ENCODE peak calls at places on chromosome 20, in nine cellular contexts. Y is stomach, Z is OCI-LY7, M is breast epithelium, L is psoas muscle, I is uterus, D is cardiac muscle cell, X is aorta, A is adrenal gland. W is an unnamed sample.

GRCh38 chr20:942611-943010 is 26.5 kb upstream of the ANGPT4 start:
- DNase-seq in Y (no peak), Z (no peak), M (no peak), L (no peak), I (no peak), D (no peak), X (no peak), A (no peak), W (no peak)

GRCh38 chr20:6506906-6507305 is 260.6 kb upstream of the BMP2 start:
- DNase-seq in Y (no peak), Z (no peak), M (no peak), L (no peak), I (no peak), D (no peak), X (no peak), A (no peak), W (no peak)

GRCh38 chr20:62808211-62808865 is 3.7 kb downstream of the OGFR start:
- DNase-seq in Y (peak), Z (peak), M (peak), L (peak), I (peak), D (peak), X (peak), A (no peak), W (no peak)

GRCh38 chr20:38434310-38434741 is 802 bp downstream of the SNHG17 start:
- DNase-seq in Y (no peak), Z (peak), M (no peak), L (no peak), I (no peak), D (peak), X (peak), A (no peak), W (no peak)

GRCh38 chr20:17873410-17874270 is 95.0 kb downstream of the SNX5 start:
- DNase-seq in Y (peak), Z (no peak), M (peak), L (peak), I (peak), D (peak), X (peak), A (peak), W (no peak)

GRCh38 chr20:4666001-4666470 is 55.7 kb upstream of the PRND start:
- DNase-seq in Y (no peak), Z (no peak), M (no peak), L (no peak), I (no peak), D (no peak), X (peak), A (no peak), W (no peak)

GRCh38 chr20:50395258-50395729 is 114.9 kb upstream of the PTPN1 start:
- DNase-seq in Y (peak), Z (no peak), M (no peak), L (peak), I (peak), D (no peak), X (peak), A (peak), W (no peak)

GRCh38 chr20:50003253-50003656 is 20.5 kb downstream of the SNAI1 start:
- DNase-seq in Y (no peak), Z (no peak), M (no peak), L (no peak), I (no peak), D (no peak), X (no peak), A (no peak), W (no peak)

GRCh38 chr20:13868331-13868730 is 83.5 kb downstream of the NDUFAF5 start:
- DNase-seq in Y (no peak), Z (no peak), M (no peak), L (no peak), I (peak), D (no peak), X (peak), A (peak), W (no peak)

GRCh38 chr20:40268321-40269075 is 420.5 kb downstream of the MAFB start:
- DNase-seq in Y (no peak), Z (no peak), M (no peak), L (no peak), I (no peak), D (no peak), X (no peak), A (no peak), W (no peak)

GRCh38 chr20:54665812-54666211 is 190.4 kb downstream of the DOK5 start:
- DNase-seq in Y (no peak), Z (no peak), M (no peak), L (no peak), I (no peak), D (no peak), X (no peak), A (no peak), W (no peak)

GRCh38 chr20:10447028-10447427 is 11.9 kb downstream of the SLX4IP start:
- DNase-seq in Y (peak), Z (peak), M (no peak), L (no peak), I (no peak), D (no peak), X (no peak), A (no peak), W (no peak)

GRCh38 chr20:54194724-54195438 is 13.0 kb upstream of the PFDN4 start:
- DNase-seq in Y (no peak), Z (no peak), M (no peak), L (no peak), I (no peak), D (no peak), X (no peak), A (peak), W (no peak)

DNA sequence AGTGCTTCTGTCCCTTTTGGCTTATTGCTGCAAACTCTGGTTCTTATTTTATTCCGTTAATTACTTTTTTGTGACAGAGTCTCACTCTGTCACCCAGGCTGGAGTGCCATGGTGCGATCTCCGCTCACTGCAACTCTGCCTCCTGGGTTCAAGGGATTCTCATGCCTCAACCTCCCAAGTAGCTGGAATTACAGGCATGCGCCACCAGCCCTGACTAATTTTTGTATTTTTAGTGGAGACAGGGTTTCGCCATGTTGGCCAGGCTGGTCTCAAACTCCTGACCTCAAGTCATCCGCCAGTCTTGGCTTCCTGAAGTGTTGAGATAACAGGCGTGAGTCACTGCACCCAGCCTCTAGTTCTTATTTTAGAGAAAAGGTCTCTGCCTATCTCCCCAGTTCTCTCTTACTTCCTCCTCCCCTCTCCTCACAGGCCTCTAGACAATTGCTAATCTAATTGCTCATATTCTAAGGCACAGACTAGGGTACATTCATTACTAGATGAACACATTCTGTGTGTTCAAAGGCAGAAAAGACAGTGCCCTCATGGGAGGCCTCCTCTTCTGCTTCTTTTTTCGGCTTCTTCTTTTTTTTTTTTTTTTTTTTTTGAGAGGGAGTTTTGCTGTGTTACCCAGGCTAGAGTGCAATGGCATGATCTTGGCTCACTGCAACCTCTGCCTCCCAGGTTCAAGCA is 27.0 kb downstream of the EDEM2 start:
- DNase-seq in Y (no peak), Z (no peak), M (no peak), L (no peak), I (no peak), D (no peak), X (peak), A (peak), W (no peak)
- H3K27ac ChIP-seq in Y (no peak), Z (no peak), M (no peak), L (no peak), I (no peak), D (peak), X (no peak), A (no peak), W (no peak)

GRCh38 chr20:1964061-1964460 is 29.8 kb downstream of the PDYN start:
- DNase-seq in Y (no peak), Z (no peak), M (no peak), L (no peak), I (no peak), D (no peak), X (no peak), A (no peak), W (no peak)

GRCh38 chr20:1968958-1969357 is 24.9 kb downstream of the PDYN start:
- DNase-seq in Y (no peak), Z (no peak), M (no peak), L (no peak), I (no peak), D (no peak), X (no peak), A (no peak), W (no peak)

GRCh38 chr20:1961374-1961773 is 32.5 kb downstream of the PDYN start:
- DNase-seq in Y (no peak), Z (no peak), M (no peak), L (no peak), I (no peak), D (no peak), X (no peak), A (no peak), W (no peak)

GRCh38 chr20:1964659-1965405 is 29.0 kb downstream of the PDYN start:
- DNase-seq in Y (no peak), Z (no peak), M (no peak), L (no peak), I (no peak), D (no peak), X (no peak), A (no peak), W (no peak)

DNA sequence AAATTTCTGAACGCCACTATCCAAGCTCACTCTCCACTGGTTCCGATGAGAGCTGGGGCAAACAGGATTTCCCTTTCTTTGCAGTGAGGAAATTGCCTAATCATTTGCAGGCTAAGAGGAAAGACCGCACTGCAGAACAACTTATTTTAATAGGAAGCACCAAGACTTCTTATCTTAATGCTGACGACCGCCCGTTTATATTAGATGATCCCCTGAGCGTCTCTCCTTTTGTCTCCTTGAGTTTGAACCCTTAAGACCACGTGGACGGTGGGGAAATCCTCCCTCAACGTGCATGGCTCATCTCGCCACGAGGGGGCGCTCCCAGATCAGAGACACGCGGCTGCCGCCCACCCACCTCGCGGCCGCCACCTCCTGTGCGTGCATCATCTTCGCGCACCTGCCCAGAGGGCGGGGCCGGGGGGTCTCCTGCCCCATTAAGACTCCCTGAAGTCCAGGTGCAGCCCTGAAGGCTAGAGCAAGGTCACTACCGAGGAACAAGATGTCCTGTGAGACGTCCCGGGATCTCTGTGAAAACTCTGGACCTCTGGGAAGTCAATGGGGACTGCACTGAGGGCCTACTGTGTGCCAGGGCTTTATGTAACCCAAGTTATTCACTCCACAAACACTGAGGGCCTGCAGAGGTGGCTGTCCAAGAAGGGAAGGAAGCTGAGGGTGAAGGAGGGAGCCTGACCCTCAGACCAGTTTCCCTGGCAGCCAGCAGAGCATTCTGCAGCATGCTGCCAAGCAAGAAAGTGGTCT is 28.2 kb downstream of the PDYN start:
- DNase-seq in Y (peak), Z (peak), M (no peak), L (peak), I (peak), D (peak), X (peak), A (peak), W (peak)
- H3K4me3 ChIP-seq in Y (no peak), Z (no peak), M (peak), L (peak), I (no peak), D (no peak), X (no peak), A (peak), W (no peak)

DNA sequence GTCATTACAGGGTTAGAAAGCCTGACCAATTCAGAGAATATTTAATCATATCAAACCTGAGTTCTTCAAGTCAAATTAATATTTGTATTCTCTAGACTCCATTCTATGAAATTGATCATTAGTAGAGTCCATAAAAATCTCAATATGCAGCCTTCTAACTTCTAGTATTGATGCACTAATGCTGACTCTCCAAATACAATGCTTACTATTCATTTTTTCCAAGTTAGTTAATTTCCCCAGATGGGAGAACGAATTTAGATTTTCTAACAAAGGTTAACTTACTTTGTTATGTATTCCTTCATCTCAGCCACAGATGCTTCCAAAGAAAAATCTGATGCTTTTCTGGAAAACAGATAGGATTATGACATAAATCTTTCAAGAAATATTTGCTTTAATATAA is 12.4 kb upstream of the NDRG3 start:
- DNase-seq in Y (no peak), Z (no peak), M (no peak), L (no peak), I (no peak), D (no peak), X (no peak), A (no peak), W (no peak)
- H3K27ac ChIP-seq in Y (no peak), Z (peak), M (no peak), L (no peak), I (no peak), D (no peak), X (no peak), A (no peak), W (no peak)

GRCh38 chr20:59223750-59224149 is 60.1 kb downstream of the ZNF831 start:
- DNase-seq in Y (no peak), Z (no peak), M (no peak), L (no peak), I (no peak), D (no peak), X (no peak), A (no peak), W (no peak)

GRCh38 chr20:59221049-59221748 is 57.6 kb downstream of the ZNF831 start:
- DNase-seq in Y (no peak), Z (no peak), M (no peak), L (no peak), I (no peak), D (no peak), X (no peak), A (no peak), W (no peak)

GRCh38 chr20:59221881-59222238 is 58.2 kb downstream of the ZNF831 start:
- DNase-seq in Y (no peak), Z (no peak), M (no peak), L (no peak), I (no peak), D (no peak), X (no peak), A (no peak), W (no peak)

GRCh38 chr20:59222239-59222981 is 58.8 kb downstream of the ZNF831 start:
- DNase-seq in Y (peak), Z (peak), M (peak), L (peak), I (peak), D (peak), X (peak), A (peak), W (peak)

DNA sequence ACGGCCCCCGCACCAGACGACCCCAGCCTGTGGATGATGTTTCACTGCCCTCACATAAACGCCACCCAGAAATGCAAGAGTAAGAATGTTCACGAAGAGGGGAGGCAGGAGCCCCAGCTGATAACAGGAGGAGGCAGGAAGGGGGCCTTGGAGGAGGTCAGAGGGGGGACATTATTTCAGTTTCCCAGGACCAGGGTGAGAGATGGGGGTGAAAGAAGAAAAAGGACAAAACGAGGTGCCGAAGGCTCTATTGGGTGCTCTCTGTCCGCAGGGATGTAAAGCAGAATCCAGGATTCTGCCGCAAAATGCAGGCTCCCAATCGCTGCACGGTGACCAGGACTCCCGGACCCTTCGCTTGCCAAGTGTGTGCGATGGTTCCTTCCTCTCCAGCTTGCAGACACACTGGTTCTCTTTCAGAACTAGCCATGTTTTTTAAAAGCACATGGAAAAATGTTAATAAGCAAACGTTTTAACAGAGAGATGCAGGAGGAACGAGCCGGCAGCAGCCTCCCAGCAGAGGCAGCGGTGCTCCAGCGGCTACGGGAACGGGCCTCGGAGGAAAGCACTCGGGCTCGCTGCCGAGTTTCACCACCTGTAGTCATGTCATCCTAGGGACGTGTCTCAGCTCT is 59.5 kb downstream of the ZNF831 start:
- DNase-seq in Y (no peak), Z (no peak), M (no peak), L (no peak), I (no peak), D (peak), X (no peak), A (no peak), W (no peak)
- H3K4me3 ChIP-seq in Y (peak), Z (no peak), M (peak), L (peak), I (peak), D (peak), X (no peak), A (peak), W (peak)

GRCh38 chr20:63857751-63858392 is 3.4 kb upstream of the ABHD16B start:
- DNase-seq in Y (no peak), Z (no peak), M (no peak), L (no peak), I (peak), D (no peak), X (no peak), A (peak), W (no peak)

GRCh38 chr20:63854069-63854765 is 7.1 kb upstream of the ABHD16B start:
- DNase-seq in Y (no peak), Z (no peak), M (no peak), L (no peak), I (peak), D (no peak), X (no peak), A (no peak), W (no peak)

GRCh38 chr20:63855363-63856110 is 5.8 kb upstream of the ABHD16B start:
- DNase-seq in Y (no peak), Z (no peak), M (no peak), L (no peak), I (peak), D (no peak), X (no peak), A (no peak), W (no peak)

GRCh38 chr20:63856111-63856511 is 5.2 kb upstream of the ABHD16B start:
- DNase-seq in Y (no peak), Z (no peak), M (no peak), L (no peak), I (no peak), D (no peak), X (no peak), A (no peak), W (no peak)

DNA sequence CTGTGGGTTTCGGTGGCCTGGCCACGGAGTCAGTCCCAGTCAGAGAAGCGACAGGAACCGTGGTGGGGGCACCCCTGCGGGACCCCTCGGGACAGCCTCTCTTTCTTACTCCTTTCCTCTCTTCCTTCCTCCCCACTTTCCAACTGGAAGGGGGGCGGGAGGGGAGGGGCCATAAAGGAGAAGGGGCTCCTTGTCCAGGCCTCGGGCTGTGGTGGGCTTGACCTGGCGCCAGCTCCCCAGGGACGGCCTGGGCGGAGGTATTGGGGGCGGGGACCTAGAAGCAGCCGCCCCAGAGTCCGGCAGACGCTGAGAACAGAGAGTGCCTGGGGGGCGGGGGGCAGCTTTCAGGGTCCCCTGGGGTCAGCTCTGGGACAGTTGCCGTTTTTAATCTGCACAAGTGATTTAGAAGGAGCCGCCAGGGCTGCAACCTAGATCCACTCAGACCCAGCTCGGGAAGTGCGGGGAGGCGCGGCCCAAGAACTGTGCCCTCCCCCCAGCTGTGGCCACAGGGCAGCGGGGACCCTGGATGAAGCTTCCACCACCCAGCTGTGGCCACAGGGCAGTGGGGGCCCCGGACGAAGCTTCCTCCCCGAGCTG is 6.4 kb upstream of the ABHD16B start:
- DNase-seq in Y (no peak), Z (no peak), M (no peak), L (no peak), I (peak), D (peak), X (no peak), A (no peak), W (no peak)
- H3K27ac ChIP-seq in Y (peak), Z (no peak), M (peak), L (peak), I (peak), D (peak), X (no peak), A (no peak), W (no peak)

GRCh38 chr20:32534661-32535240 is 50.4 kb downstream of the NOL4L start:
- DNase-seq in Y (no peak), Z (peak), M (no peak), L (no peak), I (no peak), D (no peak), X (no peak), A (no peak), W (no peak)
- H3K4me3 ChIP-seq in Y (no peak), Z (peak), M (no peak), L (no peak), I (no peak), D (no peak), X (no peak), A (no peak), W (no peak)

GRCh38 chr20:58895796-58896180 is 43.3 kb downstream of the GNAS start:
- DNase-seq in Y (no peak), Z (no peak), M (no peak), L (peak), I (no peak), D (no peak), X (no peak), A (no peak), W (no peak)
- H3K27ac ChIP-seq in Y (no peak), Z (no peak), M (peak), L (peak), I (no peak), D (peak), X (no peak), A (no peak), W (no peak)

W was measured in iPS DF 6.9.